ENCODE peak calls at places on chromosomes 11 and 22, in six cellular contexts. Q is left cardiac atrium; T is RWPE2; O is T-helper 1 cell; J is naive thymus-derived CD8-positive, alpha-beta T cell; X is astrocyte of the cerebellum. C is an unnamed sample.

GRCh38 chr11:986270-986951 is 50.1 kb downstream of the MUC6 start:
- DNase-seq in O (no peak), T (no peak), J (no peak), X (no peak), Q (no peak), C (no peak)

GRCh38 chr11:1516273-1517067 is 29.9 kb upstream of the MOB2 start:
- DNase-seq in T (peak; percentile 45), J (no peak), Q (peak; percentile 16), O (no peak), X (no peak), C (no peak)

GRCh38 chr11:48248902-48249301 is 4.0 kb downstream of the OR4X2 start:
- DNase-seq in J (no peak), O (no peak), Q (no peak), X (no peak), T (no peak), C (no peak)

GRCh38 chr22:39595622-39596182 is 25.1 kb downstream of the CACNA1I start:
- DNase-seq in T (no peak), J (no peak), O (no peak), X (no peak), Q (no peak), C (no peak)

GRCh38 chr11:134866981-134867675 is 455.1 kb upstream of the B3GAT1 start:
- DNase-seq in Q (no peak), T (no peak), O (no peak), J (no peak), X (no peak), C (no peak)

GRCh38 chr11:69801513-69802335 is 17.5 kb downstream of the FGF3 start:
- DNase-seq in T (peak; percentile 38), J (peak; percentile 28), O (no peak), Q (no peak), X (no peak), C (no peak)

GRCh38 chr11:81870066-81870412 is 863.6 kb downstream of the FAM181B start:
- DNase-seq in J (no peak), T (no peak), X (no peak), Q (no peak), O (no peak), C (no peak)

GRCh38 chr11:67996622-67997459 is 7.1 kb downstream of the UNC93B1 start:
- DNase-seq in Q (peak; percentile 71), X (no peak), J (peak; percentile 31), T (peak; percentile 73), O (no peak), C (no peak)

GRCh38 chr11:94876645-94877445 is 96.5 kb downstream of the CWC15 start:
- DNase-seq in Q (peak; percentile 90), O (no peak), J (no peak), T (peak; percentile 78), X (peak; percentile 90), C (no peak)

GRCh38 chr22:50530280-50530856 is 556 bp upstream of the TYMP start:
- DNase-seq in X (no peak), O (no peak), Q (peak; percentile 92), J (no peak), T (peak; percentile 83), C (no peak)

GRCh38 chr11:2742611-2743426 is 43.0 kb upstream of the KCNQ1OT1 start:
- DNase-seq in T (peak; percentile 45), J (no peak), O (no peak), Q (peak; percentile 10), X (no peak), C (no peak)

GRCh38 chr11:133892126-133892525 is 46.8 kb upstream of the SPATA19 start:
- DNase-seq in X (no peak), Q (no peak), T (no peak), J (no peak), O (no peak), C (no peak)

GRCh38 chr11:20084921-20085814 is 75.1 kb downstream of the DBX1 start:
- DNase-seq in O (no peak), Q (no peak), X (no peak), J (no peak), T (no peak), C (no peak)

GRCh38 chr11:1034001-1034400 is 2.5 kb downstream of the MUC6 start:
- DNase-seq in J (no peak), X (no peak), T (no peak), O (no peak), Q (no peak), C (no peak)

GRCh38 chr11:118343981-118344521 is at the start of gene CD3G:
- DNase-seq in Q (no peak), J (peak; percentile 68), X (no peak), T (no peak), O (peak; percentile 59), C (no peak)

GRCh38 chr11:45155627-45156180 is 9.3 kb downstream of the PRDM11 start:
- DNase-seq in X (no peak), T (no peak), Q (no peak), O (no peak), J (no peak), C (no peak)

GRCh38 chr11:1652778-1653540 is 23.4 kb downstream of the KRTAP5-5 start:
- DNase-seq in T (no peak), X (no peak), O (peak; percentile 72), Q (peak; percentile 77), J (peak; percentile 78), C (peak; percentile 62)

GRCh38 chr11:21552910-21553309 is 640.0 kb upstream of the ANO5 start:
- DNase-seq in X (peak; percentile 23), Q (no peak), T (no peak), J (no peak), O (no peak), C (peak; percentile 59)

GRCh38 chr11:1920909-1921575 is 1.5 kb downstream of the TNNT3 start:
- DNase-seq in X (no peak), T (peak; percentile 44), Q (no peak), O (no peak), J (no peak), C (no peak)

GRCh38 chr22:17865183-17866055 is 91.2 kb upstream of the BID start:
- DNase-seq in T (no peak), Q (no peak), J (no peak), X (no peak), O (no peak), C (no peak)

C was measured in NCI-H446.